ENCODE peak calls at places on chromosomes 11 and 22, in four cellular contexts. J is sigmoid colon, P is heart right ventricle, R is transverse colon. C is an unnamed sample.

GRCh38 chr11:79055866-79056632 is 384.8 kb downstream of the TENM4 start:
- DNase-seq in J (no peak), R (no peak), P (no peak), C (no peak)

GRCh38 chr11:130215531-130216220 is 56.1 kb downstream of the ST14 start:
- DNase-seq in J (no peak), P (no peak), R (peak; percentile 7), C (peak; percentile 30)

GRCh38 chr11:44607987-44608386 is 42.5 kb downstream of the CD82 start:
- DNase-seq in R (no peak), J (no peak), P (no peak), C (no peak)

GRCh38 chr22:36201630-36202312 is at the start of gene APOL4:
- DNase-seq in R (peak; percentile 66), P (peak; percentile 81), J (peak; percentile 88), C (no peak)

GRCh38 chr11:69018924-69019323 is 5.9 kb upstream of the MRGPRF start:
- DNase-seq in J (peak; percentile 90), P (no peak), R (no peak), C (peak; percentile 59)

GRCh38 chr11:32580967-32581366 is 2.7 kb upstream of the EIF3M start:
- DNase-seq in J (no peak), R (no peak), P (no peak), C (no peak)

GRCh38 chr22:27327497-27327896 is 474.1 kb downstream of the MN1 start:
- DNase-seq in J (no peak), P (no peak), R (no peak), C (no peak)

GRCh38 chr22:49914256-49914655 is 4.0 kb downstream of the ALG12 start:
- DNase-seq in P (no peak), R (no peak), J (no peak), C (no peak)

GRCh38 chr11:94417386-94417987 is 16.3 kb upstream of the GPR83 start:
- DNase-seq in J (no peak), R (no peak), P (no peak), C (no peak)

GRCh38 chr11:113507341-113507740 is 32.1 kb upstream of the DRD2 start:
- DNase-seq in J (no peak), R (no peak), P (no peak), C (no peak)

GRCh38 chr11:82980292-82980691 is 78.8 kb downstream of the DDIAS start:
- DNase-seq in R (no peak), P (no peak), J (no peak), C (no peak)

GRCh38 chr22:50056214-50056972 is 1.7 kb downstream of the TTLL8 start:
- DNase-seq in J (no peak), P (no peak), R (no peak), C (peak; percentile 72)

GRCh38 chr11:79403839-79404238 is 37.0 kb downstream of the TENM4 start:
- DNase-seq in P (no peak), R (no peak), J (no peak), C (no peak)

GRCh38 chr11:46200537-46201281 is 76.8 kb upstream of the CREB3L1 start:
- DNase-seq in R (no peak), J (no peak), P (no peak), C (no peak)

GRCh38 chr11:76622481-76623094 is 48.0 kb downstream of the LRRC32 start:
- DNase-seq in R (no peak), J (peak; percentile 50), P (no peak), C (no peak)

GRCh38 chr22:27879923-27880322 is 39.1 kb downstream of the PITPNB start:
- DNase-seq in J (no peak), R (no peak), P (no peak), C (peak; percentile 49)

GRCh38 chr11:109405671-109406070 is 16.3 kb upstream of the C11orf87 start:
- DNase-seq in P (no peak), J (no peak), R (no peak), C (no peak)

GRCh38 chr11:68735626-68736025 is 15.7 kb downstream of the TESMIN start:
- DNase-seq in P (no peak), R (no peak), J (no peak), C (no peak)

GRCh38 chr11:9002920-9003572 is 755 bp downstream of the NRIP3 start:
- DNase-seq in P (no peak), J (no peak), R (no peak), C (peak; percentile 40)

GRCh38 chr11:115925568-115925904 is 421.3 kb upstream of the CADM1 start:
- DNase-seq in R (no peak), P (no peak), J (no peak), C (no peak)

GRCh38 chr11:94583885-94584500 is 16.8 kb downstream of the PIWIL4 start:
- DNase-seq in R (no peak), P (no peak), J (no peak), C (no peak)

GRCh38 chr11:115657586-115657985 is 153.4 kb upstream of the CADM1 start:
- DNase-seq in J (no peak), P (no peak), R (no peak), C (no peak)

GRCh38 chr11:64650923-64651523 is 60.0 kb downstream of the SLC22A12 start:
- DNase-seq in P (no peak), J (no peak), R (no peak), C (peak; percentile 85)

GRCh38 chr11:112212710-112213109 is 13.5 kb upstream of the PTS start:
- DNase-seq in J (no peak), P (no peak), R (no peak), C (no peak)

GRCh38 chr22:44685384-44686056 is 16.5 kb upstream of the PRR5 start:
- DNase-seq in J (no peak), R (peak; percentile 72), P (peak; percentile 42), C (peak; percentile 86)

GRCh38 chr22:42939451-42939881 is 75.5 kb downstream of the PACSIN2 start:
- DNase-seq in R (peak; percentile 51), J (no peak), P (no peak), C (no peak)

GRCh38 chr22:42938976-42939375 is 76.0 kb downstream of the PACSIN2 start:
- DNase-seq in P (no peak), R (no peak), J (no peak), C (no peak)

GRCh38 chr22:42937164-42937854 is 77.6 kb downstream of the PACSIN2 start:
- DNase-seq in P (no peak), R (peak; percentile 70), J (peak; percentile 81), C (no peak)

GRCh38 chr22:42939941-42940653 is 74.9 kb downstream of the PACSIN2 start:
- DNase-seq in R (peak; percentile 71), J (no peak), P (no peak), C (no peak)

DNA sequence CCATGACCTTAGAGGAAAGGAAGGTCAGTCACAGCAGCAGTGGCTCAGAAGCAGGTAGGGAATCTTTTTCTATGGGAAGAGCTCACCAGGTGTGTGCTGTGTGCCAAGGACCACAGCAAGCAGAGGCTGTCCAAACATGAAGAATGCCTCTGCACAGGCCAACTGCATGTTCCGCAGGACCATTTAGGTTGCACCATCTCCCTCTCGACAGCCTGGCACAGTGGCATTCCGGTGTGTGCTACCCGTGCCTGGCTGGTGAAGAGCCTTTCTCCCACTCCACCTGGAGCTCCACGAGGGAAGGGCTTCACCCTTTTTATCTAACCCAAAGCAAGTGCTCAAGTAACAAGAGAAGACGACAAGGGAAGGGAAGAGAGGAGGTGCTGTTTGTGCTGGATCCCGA is 76.5 kb downstream of the PACSIN2 start:
- DNase-seq in P (no peak), J (no peak), R (no peak), C (no peak)
- H3K36me3 ChIP-seq in P (no peaks in the 10 kb centered on the region), J (no peaks in the 10 kb centered on the region), R (no peaks in the 10 kb centered on the region), C (no peaks in the 10 kb centered on the region)

GRCh38 chr11:20621679-20622078 is 22.3 kb downstream of the SLC6A5 start:
- DNase-seq in J (no peak), P (no peak), R (no peak), C (peak; percentile 38)
- H3K27me3 ChIP-seq in J (no peaks in the 10 kb centered on the region), P (no peaks in the 10 kb centered on the region), R (no peaks in the 10 kb centered on the region), C (no peaks in the 10 kb centered on the region)

DNA sequence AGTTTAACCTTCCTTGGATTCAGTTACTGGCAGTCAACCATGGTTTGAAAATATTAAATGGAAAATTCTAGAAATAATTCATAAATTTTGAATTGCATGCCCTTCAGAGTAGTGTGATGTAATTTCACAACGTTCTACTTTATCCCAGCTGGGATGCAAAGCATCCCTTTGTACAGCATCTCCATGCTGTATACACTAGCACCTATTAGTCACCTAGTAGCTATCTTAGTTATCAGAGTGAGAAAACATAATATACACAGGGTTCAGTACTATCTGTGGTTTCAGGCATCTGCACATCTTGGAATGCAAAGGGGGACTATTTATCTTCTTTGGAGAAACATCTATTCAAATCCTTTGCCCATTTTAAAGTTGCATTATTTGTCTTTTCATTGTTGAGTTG is 30.8 kb downstream of the CBL start:
- DNase-seq in R (no peak), P (no peak), J (no peak), C (no peak)
- H3K36me3 ChIP-seq in R (peaks cover 14% of the 10 kb centered on the region), P (no peaks in the 10 kb centered on the region), J (peaks cover 13% of the 10 kb centered on the region), C (peaks cover 3% of the 10 kb centered on the region)

GRCh38 chr22:37288521-37288920 is 6.2 kb downstream of the CYTH4 start:
- DNase-seq in P (no peak), J (no peak), R (no peak), C (peak; percentile 54)
- H3K27me3 ChIP-seq in P (peaks cover 46% of the 10 kb centered on the region), J (no peaks in the 10 kb centered on the region), R (peaks cover 6% of the 10 kb centered on the region), C (no peaks in the 10 kb centered on the region)

GRCh38 chr11:108246885-108247284 is 24.0 kb downstream of the ATM start:
- DNase-seq in R (no peak), J (no peak), P (no peak), C (no peak)
- H3K36me3 ChIP-seq in R (peaks cover 26% of the 10 kb centered on the region), J (peaks cover 91% of the 10 kb centered on the region), P (no peaks in the 10 kb centered on the region), C (peaks cover 3% of the 10 kb centered on the region)

GRCh38 chr11:120149246-120149645 is 11.3 kb upstream of the TRIM29 start:
- DNase-seq in J (no peak), R (no peak), P (no peak), C (no peak)

GRCh38 chr11:120147950-120148270 is 10.0 kb upstream of the TRIM29 start:
- DNase-seq in J (no peak), P (no peak), R (no peak), C (no peak)

GRCh38 chr11:120151536-120151935 is 13.6 kb upstream of the TRIM29 start:
- DNase-seq in J (no peak), P (no peak), R (no peak), C (no peak)

GRCh38 chr11:120146413-120147093 is 8.6 kb upstream of the TRIM29 start:
- DNase-seq in J (no peak), P (no peak), R (no peak), C (no peak)

DNA sequence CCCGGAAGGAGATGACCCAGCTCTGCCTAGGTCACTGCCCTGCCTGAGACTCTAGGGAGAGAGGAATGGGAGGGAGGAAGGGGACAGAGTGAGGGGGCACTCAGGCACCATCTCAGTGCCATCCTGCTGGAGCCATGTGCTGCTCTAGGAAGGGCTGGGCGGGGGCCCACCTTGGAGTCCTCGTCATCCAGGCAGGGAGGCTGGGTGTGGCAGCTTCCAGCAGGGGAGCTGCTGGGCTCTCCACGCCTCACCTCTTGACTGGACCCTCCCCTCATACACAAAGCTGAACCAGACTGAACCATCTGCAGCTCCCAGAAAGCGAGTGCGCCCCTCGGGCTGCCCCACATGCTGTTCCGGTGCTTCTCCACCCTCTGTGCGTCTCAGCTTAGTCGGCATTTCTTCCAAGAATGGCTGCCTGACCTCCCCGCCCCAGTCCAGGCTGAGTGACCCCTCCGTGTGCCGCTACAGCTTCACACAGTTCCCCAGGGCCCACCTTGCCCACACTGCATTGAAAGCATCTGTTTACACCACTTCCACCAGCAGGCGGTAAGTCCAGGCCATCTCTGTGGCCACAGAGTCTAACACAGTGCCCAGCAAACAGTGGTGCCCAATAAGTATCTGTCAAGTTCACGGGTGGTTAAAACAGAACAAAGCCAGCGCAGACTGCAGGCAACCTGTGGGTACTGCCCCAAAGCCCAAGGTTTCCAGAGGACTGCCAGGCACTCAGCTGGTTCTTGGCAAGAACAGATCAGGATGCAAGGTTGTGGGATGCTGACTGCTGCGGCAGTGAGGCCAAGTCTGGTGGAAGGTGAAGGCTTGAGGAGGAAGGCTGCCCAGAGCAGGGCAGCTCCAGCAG is 9.4 kb upstream of the TRIM29 start:
- DNase-seq in P (no peak), R (no peak), J (no peak), C (peak; percentile 35)
- H3K27me3 ChIP-seq in P (peaks cover 67% of the 10 kb centered on the region), R (peaks cover 41% of the 10 kb centered on the region), J (no peaks in the 10 kb centered on the region), C (no peaks in the 10 kb centered on the region)

GRCh38 chr11:118443590-118444218 is 7.4 kb downstream of the KMT2A start:
- DNase-seq in P (no peak), R (no peak), J (no peak), C (no peak)
- H3K36me3 ChIP-seq in P (no peaks in the 10 kb centered on the region), R (no peaks in the 10 kb centered on the region), J (no peaks in the 10 kb centered on the region), C (no peaks in the 10 kb centered on the region)

C was measured in H7.